ENCODE peak calls at places on chromosomes 13 and 19, in five cellular contexts. T is mucosa of descending colon, I is lower leg skin, U is stomach, D is body of pancreas. Q is an unnamed sample.

GRCh38 chr19:12884926-12885748 is 1.9 kb downstream of the KLF1 start:
- DNase-seq in D (peak; percentile 97), I (peak; percentile 94), T (peak; percentile 97), U (peak; percentile 95), Q (no peak)

GRCh38 chr19:40252395-40252794 is 25.9 kb upstream of the CCNP start:
- DNase-seq in T (no peak), D (peak; percentile 22), I (no peak), U (no peak), Q (no peak)

GRCh38 chr19:56751078-56751489 is 79.5 kb upstream of the ZNF835 start:
- DNase-seq in T (no peak), U (no peak), I (no peak), D (peak; percentile 35), Q (no peak)

GRCh38 chr13:62781866-62782265 is 1366.2 kb upstream of the PCDH20 start:
- DNase-seq in D (no peak), T (no peak), U (no peak), I (no peak), Q (no peak)

GRCh38 chr19:17304386-17305047 is 1.2 kb upstream of the MRPL34 start:
- DNase-seq in I (no peak), D (peak; percentile 21), T (peak; percentile 19), U (no peak), Q (no peak)

GRCh38 chr19:6246174-6247006 is 33.4 kb downstream of the MLLT1 start:
- DNase-seq in U (no peak), T (no peak), I (no peak), D (no peak), Q (no peak)

GRCh38 chr19:17582613-17583012 is 27.2 kb downstream of the COLGALT1 start:
- DNase-seq in D (no peak), U (no peak), I (no peak), T (no peak), Q (no peak)

GRCh38 chr13:34156841-34157365 is 339.0 kb downstream of the RFC3 start:
- DNase-seq in U (peak; percentile 85), T (peak; percentile 72), I (peak; percentile 87), D (peak; percentile 84), Q (peak; percentile 86)

GRCh38 chr13:99056381-99057014 is 78.6 kb upstream of the DOCK9 start:
- DNase-seq in T (no peak), D (no peak), U (no peak), I (no peak), Q (no peak)

GRCh38 chr13:104757712-104758111 is 1691.5 kb upstream of the SLC10A2 start:
- DNase-seq in I (no peak), T (no peak), D (no peak), U (no peak), Q (peak; percentile 27)

GRCh38 chr13:26458196-26458734 is 99.2 kb upstream of the WASF3 start:
- DNase-seq in I (no peak), U (no peak), T (no peak), D (no peak), Q (no peak)

GRCh38 chr19:33704271-33704670 is 82.5 kb downstream of the CHST8 start:
- DNase-seq in I (no peak), U (no peak), T (no peak), D (no peak), Q (no peak)

GRCh38 chr19:480016-480855 is 16.1 kb upstream of the MADCAM1 start:
- DNase-seq in U (peak; percentile 85), T (peak; percentile 85), D (peak; percentile 87), I (peak; percentile 93), Q (no peak)

GRCh38 chr19:14113762-14114414 is 3.7 kb downstream of the PRKACA start:
- DNase-seq in D (peak; percentile 42), U (no peak), T (peak; percentile 60), I (no peak), Q (no peak)

GRCh38 chr13:102170295-102170694 is 231.6 kb downstream of the FGF14 start:
- DNase-seq in D (no peak), U (no peak), I (no peak), T (no peak), Q (no peak)

GRCh38 chr19:47003611-47003935 is 16.1 kb upstream of the NPAS1 start:
- DNase-seq in U (no peak), T (no peak), D (no peak), I (no peak), Q (no peak)

GRCh38 chr19:35247526-35248309 is 1.1 kb upstream of the LSR start:
- DNase-seq in U (peak; percentile 93), D (peak; percentile 94), I (peak; percentile 92), T (peak; percentile 93), Q (no peak)

GRCh38 chr19:31109626-31110025 is 239.6 kb downstream of the TSHZ3 start:
- DNase-seq in T (no peak), D (no peak), U (no peak), I (no peak), Q (no peak)

GRCh38 chr19:55406869-55407624 is 541 bp downstream of the UBE2S start:
- DNase-seq in U (peak; percentile 46), T (peak; percentile 36), I (peak; percentile 88), D (peak; percentile 36), Q (no peak)

GRCh38 chr13:60242231-60242630 is 78.5 kb upstream of the DIAPH3 start:
- DNase-seq in U (no peak), T (no peak), D (no peak), I (no peak), Q (no peak)

GRCh38 chr13:26964278-26965057 is 203.9 kb upstream of the GPR12 start:
- DNase-seq in U (no peak), T (peak; percentile 33), I (no peak), D (peak; percentile 63), Q (no peak)

GRCh38 chr19:1762243-1763140 is 9.2 kb downstream of the ONECUT3 start:
- DNase-seq in D (no peak), U (no peak), I (no peak), T (no peak), Q (no peak)

GRCh38 chr13:58598241-58598640 is 966.7 kb downstream of the PCDH17 start:
- DNase-seq in I (no peak), D (no peak), U (no peak), T (no peak), Q (no peak)

GRCh38 chr19:18865973-18866799 is 29.8 kb downstream of the CERS1 start:
- DNase-seq in I (no peak), D (peak; percentile 62), U (peak; percentile 67), T (peak; percentile 76), Q (no peak)

GRCh38 chr19:1428738-1429391 is 9.3 kb upstream of the RPS15 start:
- DNase-seq in D (no peak), U (no peak), T (no peak), I (no peak), Q (no peak)

GRCh38 chr13:40272776-40273139 is 393.7 kb downstream of the FOXO1 start:
- DNase-seq in I (no peak), D (no peak), T (no peak), U (no peak), Q (peak; percentile 5)

GRCh38 chr13:34161829-34162544 is 344.0 kb downstream of the RFC3 start:
- DNase-seq in I (no peak), U (no peak), T (no peak), D (no peak), Q (peak; percentile 64)

GRCh38 chr19:46494936-46495788 is 505 bp downstream of the PNMA8B start:
- DNase-seq in I (no peak), U (no peak), T (no peak), D (no peak), Q (no peak)

GRCh38 chr19:10288662-10289166 is 1.0 kb upstream of the ICAM5 start:
- DNase-seq in D (no peak), T (peak; percentile 59), U (peak; percentile 37), I (no peak), Q (no peak)

GRCh38 chr13:52600666-52601065 is 41.6 kb upstream of the HNRNPA1L2 start:
- DNase-seq in U (no peak), T (no peak), D (no peak), I (no peak), Q (no peak)

GRCh38 chr13:40764587-40765403 is 6.2 kb downstream of the MRPS31 start:
- DNase-seq in D (peak; percentile 69), U (peak; percentile 49), T (peak; percentile 65), I (no peak), Q (peak; percentile 76)

GRCh38 chr19:35592226-35592625 is 6.3 kb downstream of the PMIS2 start:
- DNase-seq in I (no peak), D (peak; percentile 71), T (peak; percentile 19), U (peak; percentile 36), Q (no peak)

GRCh38 chr13:94112731-94113130 is 366.8 kb downstream of the DCT start:
- DNase-seq in D (no peak), I (no peak), U (no peak), T (no peak), Q (no peak)
- TF ChIP-seq CTCF in D (no peak), I (no peak), U (no peak), T (no peak), Q (peak; percentile 48)

GRCh38 chr19:8338835-8339234 is 4.2 kb downstream of the KANK3 start:
- DNase-seq in I (no peak), D (no peak), U (no peak), T (no peak), Q (no peak)

GRCh38 chr19:8342684-8343482 is at the start of gene KANK3:
- DNase-seq in U (peak; percentile 98), T (peak; percentile 97), D (peak; percentile 96), I (peak; percentile 98), Q (peak; percentile 66)

GRCh38 chr19:8340341-8341096 is 2.5 kb downstream of the KANK3 start:
- DNase-seq in U (peak; percentile 37), D (no peak), I (no peak), T (no peak), Q (no peak)

GRCh38 chr19:8342316-8342683 is 762 bp downstream of the KANK3 start:
- DNase-seq in D (no peak), T (no peak), U (no peak), I (no peak), Q (no peak)

GRCh38 chr19:8343483-8343844 is 402 bp upstream of the KANK3 start:
- DNase-seq in I (no peak), D (no peak), U (no peak), T (no peak), Q (no peak)
- H3K4me3 ChIP-seq in I (no peak overlapping the region), D (no peak overlapping the region), U (peak overlapping the region; percentile 53), T (no peak overlapping the region), Q (no peak overlapping the region)

GRCh38 chr13:91576590-91576989 is 178.2 kb downstream of the GPC5 start:
- DNase-seq in I (no peak), T (peak; percentile 22), U (no peak), D (no peak), Q (no peak)
- TF ChIP-seq CTCF in I (no peak), T (no peak), U (no peak), D (no peak), Q (peak; percentile 17)

DNA sequence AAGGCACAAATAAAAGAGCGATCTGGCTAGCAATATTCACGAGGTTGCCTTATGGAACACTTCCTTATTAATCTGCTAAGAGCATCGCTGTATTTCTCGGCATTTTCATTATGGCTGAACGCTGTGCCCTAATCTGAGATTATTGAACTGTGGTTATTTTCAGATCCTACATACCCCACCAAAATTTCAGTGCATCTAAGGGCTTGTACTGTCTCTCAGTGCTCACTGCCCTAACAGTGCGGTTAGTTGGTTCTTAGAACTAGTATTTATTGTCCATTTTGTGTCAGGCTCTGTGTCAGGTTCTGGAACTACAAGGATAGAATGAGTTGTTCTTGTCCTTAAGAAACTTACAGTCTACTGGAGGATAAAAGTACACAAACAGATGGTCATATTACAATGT is 51.6 kb downstream of the FLT3 start:
- DNase-seq in D (no peak), U (no peak), I (no peak), T (no peak), Q (no peak)
- H3K4me3 ChIP-seq in D (no peak overlapping the region), U (no peak overlapping the region), I (no peak overlapping the region), T (no peak overlapping the region), Q (no peak overlapping the region)

GRCh38 chr13:31885994-31886393 is 145.6 kb upstream of the FRY start:
- DNase-seq in T (no peak), I (no peak), U (no peak), D (no peak), Q (no peak)
- TF ChIP-seq CTCF in T (no peak), I (no peak), U (no peak), D (no peak), Q (no peak)

Q was measured in astrocyte of the cerebellum.